ENCODE peak calls at places on chromosomes 5 and 9, in six cellular contexts. F is foreskin fibroblast, N is GM23338, C is AG10803, H is cardiac muscle cell, Z is IMR-90. E is an unnamed sample.

GRCh38 chr9:36485647-36486453 is 85.8 kb upstream of the RNF38 start:
- DNase-seq in H (no peak), C (peak; percentile 17), F (peak; percentile 14), N (peak; percentile 63), Z (peak; percentile 17), E (peak; percentile 14)

GRCh38 chr5:5617024-5617423 is 194.5 kb downstream of the ICE1 start:
- DNase-seq in C (no peak), N (no peak), F (no peak), H (no peak), Z (no peak), E (no peak)

GRCh38 chr9:116233160-116233530 is 79.6 kb downstream of the PAPPA start:
- DNase-seq in Z (no peak), C (no peak), H (no peak), F (no peak), N (no peak), E (no peak)

GRCh38 chr5:67246546-67246945 is 49.9 kb upstream of the CD180 start:
- DNase-seq in H (no peak), Z (no peak), F (no peak), N (no peak), C (no peak), E (no peak)

GRCh38 chr5:158992104-158992740 is 107.5 kb downstream of the EBF1 start:
- DNase-seq in C (peak; percentile 59), H (peak; percentile 59), N (no peak), Z (no peak), F (peak; percentile 76), E (no peak)

GRCh38 chr9:87601175-87601574 is 103.5 kb downstream of the DAPK1 start:
- DNase-seq in H (no peak), C (no peak), N (no peak), F (no peak), Z (no peak), E (no peak)

GRCh38 chr9:137366891-137367381 is 56.0 kb downstream of the EXD3 start:
- DNase-seq in F (no peak), C (no peak), N (no peak), Z (no peak), H (no peak), E (no peak)

GRCh38 chr9:98217255-98217654 is 24.8 kb upstream of the CORO2A start:
- DNase-seq in N (no peak), Z (no peak), H (no peak), C (no peak), F (no peak), E (no peak)

GRCh38 chr9:33129886-33130284 is 37.3 kb downstream of the B4GALT1 start:
- DNase-seq in Z (no peak), F (no peak), C (no peak), H (no peak), N (no peak), E (peak; percentile 73)

GRCh38 chr5:149161026-149161687 is 19.9 kb downstream of the ABLIM3 start:
- DNase-seq in Z (no peak), C (no peak), H (no peak), F (no peak), N (no peak), E (no peak)

GRCh38 chr5:173778784-173779304 is 109.3 kb upstream of the CPEB4 start:
- DNase-seq in Z (peak; percentile 59), H (no peak), N (no peak), C (no peak), F (no peak), E (no peak)

GRCh38 chr5:116495786-116496185 is 78.8 kb downstream of the SEMA6A start:
- DNase-seq in H (no peak), F (no peak), C (no peak), Z (no peak), N (no peak), E (no peak)

GRCh38 chr5:10145922-10146321 is 103.8 kb downstream of the ATPSCKMT start:
- DNase-seq in N (peak; percentile 47), H (peak; percentile 68), Z (peak; percentile 66), F (peak; percentile 31), C (peak; percentile 67), E (peak; percentile 87)

GRCh38 chr5:123124495-123125171 is 35.6 kb downstream of the PRDM6 start:
- DNase-seq in N (no peak), C (peak; percentile 74), H (peak; percentile 71), F (no peak), Z (no peak), E (no peak)

GRCh38 chr5:142141463-142141862 is 32.9 kb downstream of the NDFIP1 start:
- DNase-seq in N (no peak), Z (no peak), F (no peak), C (no peak), H (no peak), E (peak; percentile 7)

GRCh38 chr9:22129134-22129533 is 120.0 kb upstream of the CDKN2B start:
- DNase-seq in H (no peak), N (no peak), F (no peak), Z (no peak), C (peak; percentile 67), E (no peak)

GRCh38 chr5:112367400-112367799 is 51.7 kb downstream of the EPB41L4A start:
- DNase-seq in Z (no peak), F (no peak), C (no peak), N (no peak), H (no peak), E (no peak)

GRCh38 chr5:36876389-36876964 is at the start of gene NIPBL:
- DNase-seq in Z (peak; percentile 94), H (peak; percentile 96), C (peak; percentile 95), N (peak; percentile 97), F (peak; percentile 93), E (peak; percentile 94)

GRCh38 chr5:3613726-3614125 is 18.1 kb downstream of the IRX1 start:
- DNase-seq in C (no peak), Z (no peak), F (no peak), H (no peak), N (no peak), E (no peak)

GRCh38 chr5:157331807-157332206 is 65.9 kb downstream of the CYFIP2 start:
- DNase-seq in Z (no peak), H (no peak), F (no peak), N (no peak), C (no peak), E (no peak)

GRCh38 chr5:107213025-107213424 is 457.7 kb downstream of the EFNA5 start:
- DNase-seq in Z (no peak), C (no peak), H (no peak), N (peak; percentile 17), F (no peak), E (no peak)

GRCh38 chr9:97307091-97307490 is 368 bp upstream of the CCDC180 start:
- DNase-seq in H (peak; percentile 88), C (peak; percentile 30), Z (peak; percentile 57), N (peak; percentile 99), F (peak; percentile 41), E (no peak)

GRCh38 chr5:112210430-112211005 is 208.6 kb downstream of the EPB41L4A start:
- DNase-seq in H (peak; percentile 63), Z (peak; percentile 17), N (peak; percentile 69), C (peak; percentile 28), F (peak; percentile 4), E (peak; percentile 54)

GRCh38 chr9:89791754-89792153 is 186.9 kb downstream of the GADD45G start:
- DNase-seq in Z (no peak), N (no peak), C (no peak), F (no peak), H (no peak), E (no peak)

GRCh38 chr5:113293068-113293571 is 141.7 kb downstream of the TSSK1B start:
- DNase-seq in Z (peak; percentile 28), C (no peak), N (peak; percentile 78), F (no peak), H (peak; percentile 22), E (peak; percentile 15)

GRCh38 chr5:181138258-181138657 is 7.3 kb upstream of the OR2V1 start:
- DNase-seq in N (peak; percentile 62), F (no peak), H (no peak), Z (no peak), C (no peak), E (no peak)

GRCh38 chr5:142222881-142223558 is 101.8 kb downstream of the SPRY4 start:
- DNase-seq in C (no peak), F (no peak), Z (no peak), H (no peak), N (peak; percentile 50), E (no peak)

GRCh38 chr9:136951541-136952353 is at the start of gene LCN12:
- DNase-seq in F (no peak), Z (no peak), N (no peak), H (no peak), C (no peak), E (no peak)

GRCh38 chr5:111135946-111136345 is 43.8 kb downstream of the WDR36 start:
- DNase-seq in F (peak; percentile 67), N (no peak), Z (peak; percentile 53), C (peak; percentile 44), H (peak; percentile 21), E (peak; percentile 82)

GRCh38 chr5:62138607-62139006 is 167.4 kb upstream of the KIF2A start:
- DNase-seq in N (peak; percentile 66), C (no peak), Z (no peak), H (no peak), F (no peak), E (no peak)

GRCh38 chr5:119322948-119323629 is 32.7 kb upstream of the TNFAIP8 start:
- DNase-seq in Z (peak; percentile 52), C (peak; percentile 42), H (peak; percentile 35), F (no peak), N (no peak), E (no peak)

GRCh38 chr5:1315709-1316587 is 21.1 kb upstream of the TERT start:
- DNase-seq in N (peak; percentile 85), H (peak; percentile 4), C (no peak), F (no peak), Z (no peak), E (peak; percentile 97)
- H3K4me3 ChIP-seq in N (peak overlapping the region; percentile 42), H (no peak overlapping the region), C (no peak overlapping the region), F (no peak overlapping the region), Z (no peak overlapping the region), E (peak overlapping the region; percentile 63)

DNA sequence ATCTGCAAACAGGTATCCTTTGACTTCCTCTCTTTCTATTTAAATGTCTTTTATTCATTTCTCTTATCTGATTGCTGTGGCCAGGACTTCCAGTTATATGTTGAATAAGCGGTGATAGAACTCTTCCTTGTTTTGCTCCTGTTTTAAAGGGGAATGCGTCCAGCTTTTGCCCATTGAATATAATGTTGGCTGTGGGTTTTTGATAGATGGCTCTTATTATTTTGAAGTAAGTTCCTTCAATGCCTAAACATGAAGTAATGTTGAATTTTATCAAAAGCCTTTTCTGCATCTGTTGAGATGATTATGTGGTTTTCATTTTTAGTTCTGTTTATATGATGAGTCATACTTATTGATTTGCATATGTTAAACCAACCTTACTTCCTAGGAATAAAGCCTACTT is 300.5 kb upstream of the CTNND2 start:
- DNase-seq in Z (no peak), N (no peak), H (no peak), F (no peak), C (no peak), E (no peak)
- H3K4me3 ChIP-seq in Z (no peak overlapping the region), N (no peak overlapping the region), H (no peak overlapping the region), F (no peak overlapping the region), C (no peak overlapping the region), E (no peak overlapping the region)

DNA sequence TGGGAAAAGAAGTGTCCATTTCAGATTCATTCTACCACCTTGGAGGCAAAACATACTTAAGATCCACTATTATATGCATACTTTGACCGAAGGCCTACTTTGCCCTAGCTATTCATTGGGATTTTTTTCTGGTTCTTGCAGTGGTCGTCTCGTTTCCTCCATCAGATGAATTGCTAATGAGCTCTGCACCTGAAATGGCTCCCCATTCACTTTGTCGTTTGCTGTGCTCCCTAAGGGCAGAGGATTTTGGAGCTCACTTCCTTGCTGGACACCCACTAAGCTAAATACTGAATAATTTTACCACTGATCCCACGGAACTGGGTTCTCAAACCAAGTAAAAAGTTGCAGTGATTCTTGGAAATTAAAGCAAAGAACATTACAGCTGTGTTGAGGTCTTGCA is 1.9 kb downstream of the KDM3B start:
- DNase-seq in H (no peak), F (no peak), N (peak; percentile 47), Z (no peak), C (no peak), E (no peak)
- H3K4me3 ChIP-seq in H (peak overlapping the region; percentile 81), F (peak overlapping the region; percentile 82), N (peak overlapping the region; percentile 94), Z (peak overlapping the region; percentile 73), C (peak overlapping the region; percentile 89), E (peak overlapping the region; percentile 93)

GRCh38 chr9:126401107-126401506 is 74.5 kb downstream of the MVB12B start:
- DNase-seq in F (no peak), C (no peak), Z (no peak), N (no peak), H (no peak), E (no peak)
- H3K4me3 ChIP-seq in F (no peak overlapping the region), C (no peak overlapping the region), Z (no peak overlapping the region), N (no peak overlapping the region), H (no peak overlapping the region), E (no peak overlapping the region)

E was measured in PC-3.